ENCODE peak calls at places on chromosomes 6 and 20, in five cellular contexts. One of them, this sample, is unnamed.

GRCh38 chr6:15901141-15902115 is 227.5 kb upstream of the MYLIP start:
- DNase-seq in foreskin fibroblast: no peak
- DNase-seq in tibial nerve: peak
- DNase-seq in H7: no peak
- DNase-seq in astrocyte of the spinal cord: no peak
- DNase-seq in this sample: no peak

GRCh38 chr6:12890171-12890790 is 173.7 kb downstream of the PHACTR1 start:
- DNase-seq in foreskin fibroblast: no peak
- DNase-seq in tibial nerve: no peak
- DNase-seq in H7: no peak
- DNase-seq in astrocyte of the spinal cord: no peak
- DNase-seq in this sample: peak

GRCh38 chr6:155120034-155120433 is 124.9 kb downstream of the TIAM2 start:
- DNase-seq in foreskin fibroblast: no peak
- DNase-seq in tibial nerve: no peak
- DNase-seq in H7: peak
- DNase-seq in astrocyte of the spinal cord: peak
- DNase-seq in this sample: no peak

GRCh38 chr20:63190828-63191227 is 25.1 kb downstream of the YTHDF1 start:
- DNase-seq in foreskin fibroblast: no peak
- DNase-seq in tibial nerve: no peak
- DNase-seq in H7: peak
- DNase-seq in astrocyte of the spinal cord: no peak
- DNase-seq in this sample: no peak

GRCh38 chr20:57964011-57964862 is 254.4 kb upstream of the PMEPA1 start:
- DNase-seq in foreskin fibroblast: peak
- DNase-seq in tibial nerve: no peak
- DNase-seq in H7: no peak
- DNase-seq in astrocyte of the spinal cord: peak
- DNase-seq in this sample: no peak

GRCh38 chr20:62925420-62926228 is 681 bp downstream of the DIDO1 start:
- DNase-seq in foreskin fibroblast: no peak
- DNase-seq in tibial nerve: no peak
- DNase-seq in H7: peak
- DNase-seq in astrocyte of the spinal cord: peak
- DNase-seq in this sample: no peak

GRCh38 chr20:43938932-43939761 is 24.5 kb downstream of the TOX2 start:
- DNase-seq in foreskin fibroblast: peak
- DNase-seq in tibial nerve: peak
- DNase-seq in H7: no peak
- DNase-seq in astrocyte of the spinal cord: peak
- DNase-seq in this sample: no peak

GRCh38 chr20:24875078-24875477 is 74.0 kb upstream of the CST7 start:
- DNase-seq in foreskin fibroblast: no peak
- DNase-seq in tibial nerve: no peak
- DNase-seq in H7: no peak
- DNase-seq in astrocyte of the spinal cord: no peak
- DNase-seq in this sample: no peak

GRCh38 chr6:33410050-33410710 is 634 bp upstream of the PHF1 start:
- DNase-seq in foreskin fibroblast: peak
- DNase-seq in tibial nerve: peak
- DNase-seq in H7: peak
- DNase-seq in astrocyte of the spinal cord: peak
- DNase-seq in this sample: peak

GRCh38 chr20:62861732-62862336 is at the start of gene TCFL5:
- DNase-seq in foreskin fibroblast: peak
- DNase-seq in tibial nerve: peak
- DNase-seq in H7: peak
- DNase-seq in astrocyte of the spinal cord: peak
- DNase-seq in this sample: peak

GRCh38 chr6:56513631-56514030 is 129.1 kb downstream of the DST start:
- DNase-seq in foreskin fibroblast: no peak
- DNase-seq in tibial nerve: no peak
- DNase-seq in H7: no peak
- DNase-seq in astrocyte of the spinal cord: no peak
- DNase-seq in this sample: no peak

GRCh38 chr6:140790109-140790508 is 1342.6 kb upstream of the GJE1 start:
- DNase-seq in foreskin fibroblast: no peak
- DNase-seq in tibial nerve: no peak
- DNase-seq in H7: no peak
- DNase-seq in astrocyte of the spinal cord: no peak
- DNase-seq in this sample: no peak

GRCh38 chr6:28580484-28580883 is 54.8 kb downstream of the GPX5 start:
- DNase-seq in foreskin fibroblast: no peak
- DNase-seq in tibial nerve: no peak
- DNase-seq in H7: no peak
- DNase-seq in astrocyte of the spinal cord: no peak
- DNase-seq in this sample: no peak

GRCh38 chr6:142946924-142947701 is 2.1 kb upstream of the HIVEP2 start:
- DNase-seq in foreskin fibroblast: peak
- DNase-seq in tibial nerve: peak
- DNase-seq in H7: peak
- DNase-seq in astrocyte of the spinal cord: peak
- DNase-seq in this sample: no peak

GRCh38 chr6:39279539-39279938 is 34.7 kb downstream of the KCNK17 start:
- DNase-seq in foreskin fibroblast: no peak
- DNase-seq in tibial nerve: no peak
- DNase-seq in H7: no peak
- DNase-seq in astrocyte of the spinal cord: no peak
- DNase-seq in this sample: no peak

GRCh38 chr20:24957326-24957996 is 8.4 kb downstream of the CST7 start:
- DNase-seq in foreskin fibroblast: no peak
- DNase-seq in tibial nerve: no peak
- DNase-seq in H7: no peak
- DNase-seq in astrocyte of the spinal cord: no peak
- DNase-seq in this sample: no peak

GRCh38 chr20:25025986-25026605 is 31.8 kb downstream of the ACSS1 start:
- DNase-seq in foreskin fibroblast: no peak
- DNase-seq in tibial nerve: no peak
- DNase-seq in H7: no peak
- DNase-seq in astrocyte of the spinal cord: no peak
- DNase-seq in this sample: no peak

GRCh38 chr6:169224185-169224695 is 29.4 kb downstream of the THBS2 start:
- DNase-seq in foreskin fibroblast: peak
- DNase-seq in tibial nerve: no peak
- DNase-seq in H7: peak
- DNase-seq in astrocyte of the spinal cord: no peak
- DNase-seq in this sample: no peak

GRCh38 chr6:43150051-43150751 is 20.9 kb upstream of the SRF start:
- DNase-seq in foreskin fibroblast: no peak
- DNase-seq in tibial nerve: no peak
- DNase-seq in H7: no peak
- DNase-seq in astrocyte of the spinal cord: no peak
- DNase-seq in this sample: no peak

GRCh38 chr20:51569815-51570741 is 27.6 kb upstream of the NFATC2 start:
- DNase-seq in foreskin fibroblast: no peak
- DNase-seq in tibial nerve: peak
- DNase-seq in H7: no peak
- DNase-seq in astrocyte of the spinal cord: no peak
- DNase-seq in this sample: no peak

GRCh38 chr6:571892-572291 is 85.0 kb downstream of the HUS1B start:
- DNase-seq in foreskin fibroblast: no peak
- DNase-seq in tibial nerve: no peak
- DNase-seq in H7: no peak
- DNase-seq in astrocyte of the spinal cord: no peak
- DNase-seq in this sample: no peak

GRCh38 chr6:132399376-132400074 is 1.8 kb downstream of the MOXD1 start:
- DNase-seq in foreskin fibroblast: no peak
- DNase-seq in tibial nerve: no peak
- DNase-seq in H7: no peak
- DNase-seq in astrocyte of the spinal cord: peak
- DNase-seq in this sample: no peak

GRCh38 chr6:168988801-168989200 is 264.8 kb downstream of the THBS2 start:
- DNase-seq in foreskin fibroblast: peak
- DNase-seq in tibial nerve: peak
- DNase-seq in H7: no peak
- DNase-seq in astrocyte of the spinal cord: no peak
- DNase-seq in this sample: no peak

GRCh38 chr20:23659989-23660837 is 22.5 kb upstream of the CST3 start:
- DNase-seq in foreskin fibroblast: peak
- DNase-seq in tibial nerve: peak
- DNase-seq in H7: no peak
- DNase-seq in astrocyte of the spinal cord: peak
- DNase-seq in this sample: no peak

GRCh38 chr20:61731363-61732181 is 334.1 kb downstream of the TAF4 start:
- DNase-seq in foreskin fibroblast: peak
- DNase-seq in tibial nerve: no peak
- DNase-seq in H7: no peak
- DNase-seq in astrocyte of the spinal cord: peak
- DNase-seq in this sample: no peak

DNA sequence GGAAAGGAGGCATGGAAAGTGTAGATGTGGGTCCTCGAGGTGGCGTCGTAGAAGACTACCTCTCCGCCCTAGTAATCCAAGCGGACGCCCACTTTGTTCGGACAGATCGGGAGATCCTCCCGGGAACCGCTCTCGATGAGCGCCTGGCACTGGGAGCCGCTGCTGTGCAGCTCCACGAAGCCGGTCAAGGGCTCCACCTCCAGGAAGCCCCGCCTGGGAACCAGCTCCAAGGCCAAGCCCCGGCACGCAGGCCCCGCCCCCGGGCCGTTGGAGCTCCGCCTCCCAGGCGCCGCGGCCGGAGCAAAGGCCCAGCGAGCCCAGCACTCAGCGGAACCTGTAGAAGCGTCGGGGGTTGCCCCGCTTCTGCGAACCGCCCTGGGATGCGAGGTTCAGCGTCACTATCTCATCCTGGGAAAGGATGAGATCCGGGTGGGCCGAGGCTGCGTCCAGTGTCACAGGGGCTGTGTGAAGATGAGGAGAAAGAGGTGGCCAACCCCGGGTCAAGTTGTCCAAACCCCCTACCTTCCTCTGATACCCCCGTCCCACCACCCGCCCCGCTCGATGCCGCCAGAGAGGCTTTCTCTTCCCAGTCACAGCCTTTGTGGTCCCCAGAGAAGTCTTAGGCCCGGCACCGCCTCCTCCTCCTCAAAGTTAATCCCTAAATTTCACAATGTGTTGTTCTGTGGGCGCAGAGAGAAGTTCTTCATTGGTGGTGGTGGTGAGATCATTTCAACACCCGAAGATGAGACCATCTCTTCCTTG is 10.8 kb downstream of the TRIM31 start:
- DNase-seq in foreskin fibroblast: peak
- DNase-seq in tibial nerve: peak
- DNase-seq in H7: peak
- DNase-seq in astrocyte of the spinal cord: peak
- DNase-seq in this sample: no peak
- H3K4me3 ChIP-seq in foreskin fibroblast: peak
- H3K4me3 ChIP-seq in tibial nerve: peak
- H3K4me3 ChIP-seq in H7: peak
- H3K4me3 ChIP-seq in astrocyte of the spinal cord: peak
- H3K4me3 ChIP-seq in this sample: no peak

DNA sequence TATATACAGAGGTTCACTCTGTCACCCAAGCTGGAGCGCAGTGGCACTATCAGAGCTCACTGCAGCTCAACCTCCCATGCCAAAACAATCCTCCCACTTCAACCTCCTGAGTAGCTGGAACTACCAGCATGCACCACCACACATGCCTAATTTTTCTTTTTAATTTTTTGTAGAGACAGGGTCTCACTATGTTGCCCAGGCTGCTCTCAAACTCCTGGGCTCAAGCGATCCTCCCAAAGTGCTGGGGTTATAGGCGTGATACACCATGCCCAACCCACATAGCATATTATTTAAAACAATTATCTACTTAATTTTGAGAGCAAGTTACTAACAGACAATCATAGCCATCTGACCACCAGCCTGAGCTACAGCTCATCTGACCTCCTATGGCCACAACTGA is 459.9 kb upstream of the JARID2 start:
- DNase-seq in foreskin fibroblast: no peak
- DNase-seq in tibial nerve: no peak
- DNase-seq in H7: no peak
- DNase-seq in astrocyte of the spinal cord: no peak
- DNase-seq in this sample: no peak
- H3K4me3 ChIP-seq in foreskin fibroblast: no peak
- H3K4me3 ChIP-seq in tibial nerve: no peak
- H3K4me3 ChIP-seq in H7: no peak
- H3K4me3 ChIP-seq in astrocyte of the spinal cord: no peak
- H3K4me3 ChIP-seq in this sample: no peak

DNA sequence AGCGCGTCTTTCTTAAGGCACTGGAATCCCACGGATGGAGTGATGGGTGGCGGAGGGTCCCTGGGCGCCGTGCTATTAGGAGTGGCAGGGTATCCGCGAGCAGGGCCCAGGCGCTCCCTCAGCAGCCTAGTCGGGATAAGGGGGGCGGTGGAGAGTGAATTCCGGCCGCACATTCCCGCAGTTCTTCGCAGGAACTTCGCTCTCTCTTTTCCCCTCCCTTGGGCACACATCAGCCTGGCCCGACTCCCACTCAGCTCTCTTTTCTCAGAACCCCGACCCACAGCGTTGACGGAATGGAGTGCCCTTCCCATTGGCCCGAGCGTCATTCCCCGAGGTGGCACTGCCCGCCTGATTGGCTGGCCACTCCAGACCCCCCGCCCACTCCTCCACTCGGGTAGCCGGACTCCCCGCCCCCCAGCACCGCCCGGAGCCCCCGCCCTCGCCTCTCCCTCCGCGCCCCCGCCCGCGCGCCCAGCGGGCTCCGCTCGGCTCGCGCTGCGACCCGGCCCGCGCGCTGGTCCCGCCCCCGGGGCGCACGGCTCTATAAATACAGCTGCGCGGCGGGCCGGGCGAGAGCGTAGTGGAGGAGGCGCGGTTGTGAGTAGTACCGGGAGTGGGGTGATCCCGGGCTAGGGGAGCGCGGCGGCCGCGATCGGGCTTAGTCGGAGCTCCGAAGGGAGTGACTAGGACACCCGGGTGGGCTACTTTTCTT is at the start of gene ID4:
- DNase-seq in foreskin fibroblast: peak
- DNase-seq in tibial nerve: peak
- DNase-seq in H7: peak
- DNase-seq in astrocyte of the spinal cord: peak
- DNase-seq in this sample: no peak
- H3K4me3 ChIP-seq in foreskin fibroblast: peak
- H3K4me3 ChIP-seq in tibial nerve: peak
- H3K4me3 ChIP-seq in H7: peak
- H3K4me3 ChIP-seq in astrocyte of the spinal cord: peak
- H3K4me3 ChIP-seq in this sample: no peak

DNA sequence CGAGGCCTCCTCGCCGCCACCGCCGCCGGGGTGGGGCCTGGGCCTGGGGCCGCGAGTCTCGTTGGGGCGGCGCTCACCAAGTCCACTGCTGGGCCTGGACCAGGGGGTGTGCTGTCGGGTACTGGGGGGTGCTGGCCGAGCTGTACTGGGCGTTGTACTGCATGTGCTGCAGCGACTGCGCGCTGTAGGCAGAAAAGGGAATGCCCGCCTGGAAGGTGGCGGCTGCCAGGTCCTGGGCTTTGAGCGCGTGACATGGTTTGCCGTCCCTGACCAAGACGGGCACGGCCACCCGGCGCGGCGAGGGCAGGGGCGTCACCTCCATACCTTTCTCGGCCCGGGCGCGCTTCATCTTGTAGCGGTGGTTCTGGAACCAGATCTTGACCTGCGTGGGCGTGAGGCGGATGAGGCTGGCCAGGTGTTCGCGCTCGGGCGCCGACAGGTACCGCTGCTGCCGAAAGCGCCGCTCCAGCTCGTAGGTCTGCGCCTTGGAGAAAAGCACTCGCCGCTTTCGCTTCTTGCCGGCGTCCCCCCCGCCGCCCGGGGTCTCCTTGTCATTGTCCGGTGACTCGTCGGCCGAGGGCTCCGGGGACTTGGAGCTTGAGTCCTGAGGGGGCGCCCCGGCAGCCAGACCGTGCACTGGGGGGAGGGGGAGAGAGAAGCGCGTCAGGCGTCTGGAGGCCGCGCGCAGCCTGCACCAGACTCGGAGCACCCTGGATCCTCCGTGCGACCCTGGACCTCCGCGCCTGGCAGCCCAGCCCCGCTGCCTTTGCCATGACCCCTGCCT is 1.8 kb downstream of the NKX2-2 start:
- DNase-seq in foreskin fibroblast: no peak
- DNase-seq in tibial nerve: no peak
- DNase-seq in H7: peak
- DNase-seq in astrocyte of the spinal cord: no peak
- DNase-seq in this sample: no peak
- H3K4me3 ChIP-seq in foreskin fibroblast: peak
- H3K4me3 ChIP-seq in tibial nerve: no peak
- H3K4me3 ChIP-seq in H7: peak
- H3K4me3 ChIP-seq in astrocyte of the spinal cord: peak
- H3K4me3 ChIP-seq in this sample: no peak